ENCODE peak calls at places on chromosomes 2 and 18, in six cellular contexts. Q is IMR-90, J is neuronal stem cell, U is trophoblast cell, P is H1, I is mesenchymal stem cell. M is an unnamed sample.

GRCh38 chr2:50769416-50769815 is 262.5 kb downstream of the NRXN1 start:
- DNase-seq in I (no peak), J (no peak), Q (no peak), U (no peak), P (no peak), M (no peak)

GRCh38 chr18:34783485-34783884 is 73.4 kb downstream of the DTNA start:
- DNase-seq in P (no peak), J (no peak), I (no peak), Q (peak; percentile 68), U (no peak), M (no peak)

GRCh38 chr2:179915395-179915992 is 54.1 kb upstream of the ZNF385B start:
- DNase-seq in Q (no peak), I (peak; percentile 27), U (no peak), J (no peak), P (no peak), M (no peak)

GRCh38 chr18:48142994-48143393 is 212.5 kb upstream of the SMAD2 start:
- DNase-seq in P (no peak), Q (no peak), J (no peak), U (no peak), I (no peak), M (no peak)

GRCh38 chr2:16620590-16620989 is 45.0 kb downstream of the CYRIA start:
- DNase-seq in Q (no peak), I (no peak), P (no peak), U (peak; percentile 97), J (no peak), M (no peak)

GRCh38 chr2:158598856-158599517 is 142.2 kb downstream of the PKP4 start:
- DNase-seq in Q (peak; percentile 20), U (peak; percentile 53), J (no peak), I (peak; percentile 22), P (no peak), M (no peak)

GRCh38 chr2:38505779-38506178 is 96.9 kb downstream of the HNRNPLL start:
- DNase-seq in P (no peak), U (no peak), J (no peak), I (peak; percentile 75), Q (peak; percentile 87), M (no peak)

GRCh38 chr18:53752968-53753367 is 471.5 kb downstream of the MBD2 start:
- DNase-seq in J (no peak), P (no peak), U (no peak), Q (no peak), I (no peak), M (no peak)

GRCh38 chr2:240249423-240250149 is 109.1 kb upstream of the OTOS start:
- DNase-seq in P (no peak), Q (no peak), U (peak; percentile 96), J (no peak), I (no peak), M (peak; percentile 29)

GRCh38 chr18:6683112-6683876 is 46.2 kb upstream of the ARHGAP28 start:
- DNase-seq in J (no peak), Q (no peak), U (peak; percentile 78), P (peak; percentile 62), I (no peak), M (peak; percentile 77)

GRCh38 chr2:218658671-218659257 is 659 bp downstream of the ZNF142 start:
- DNase-seq in U (peak; percentile 55), J (peak; percentile 31), P (peak; percentile 72), I (peak; percentile 63), Q (peak; percentile 38), M (peak; percentile 75)

GRCh38 chr2:137969418-137969765 is 5.1 kb downstream of the HNMT start:
- DNase-seq in Q (peak; percentile 95), P (no peak), U (no peak), J (no peak), I (peak; percentile 43), M (no peak)

GRCh38 chr18:26931659-26932058 is 66.2 kb upstream of the AQP4 start:
- DNase-seq in P (no peak), J (no peak), Q (no peak), U (no peak), I (no peak), M (no peak)

GRCh38 chr18:65983750-65984149 is 232.9 kb downstream of the CDH7 start:
- DNase-seq in J (no peak), P (no peak), Q (no peak), I (peak; percentile 0), U (no peak), M (no peak)

GRCh38 chr2:172461591-172462392 is 34.4 kb downstream of the ITGA6 start:
- DNase-seq in J (peak; percentile 53), Q (peak; percentile 34), I (peak; percentile 52), U (peak; percentile 42), P (peak; percentile 90), M (peak; percentile 85)

GRCh38 chr2:24792874-24793751 is at the start of the genes CENPO and PTRHD1:
- DNase-seq in U (peak; percentile 97), Q (peak; percentile 96), P (peak; percentile 94), I (peak; percentile 98), J (peak; percentile 96), M (peak; percentile 97)

GRCh38 chr18:68397241-68398035 is 317.5 kb downstream of the TMX3 start:
- DNase-seq in J (no peak), I (no peak), U (no peak), P (no peak), Q (peak; percentile 17), M (no peak)

GRCh38 chr2:133264951-133265949 is 303.0 kb downstream of the NCKAP5 start:
- DNase-seq in Q (no peak), I (no peak), U (no peak), P (peak; percentile 68), J (peak; percentile 35), M (peak; percentile 64)

GRCh38 chr2:33195891-33196290 is 249.1 kb downstream of the LTBP1 start:
- DNase-seq in P (no peak), Q (no peak), J (no peak), U (no peak), I (no peak), M (no peak)

GRCh38 chr2:63594622-63595021 is 5.9 kb downstream of the MDH1 start:
- DNase-seq in Q (no peak), J (no peak), U (no peak), P (no peak), I (no peak), M (no peak)

GRCh38 chr2:109143214-109144187 is 14.5 kb downstream of the SH3RF3 start:
- DNase-seq in I (no peak), U (no peak), J (no peak), Q (peak; percentile 47), P (no peak), M (no peak)

GRCh38 chr2:1509271-1509995 is 96.2 kb downstream of the TPO start:
- DNase-seq in I (no peak), P (no peak), Q (no peak), U (no peak), J (no peak), M (no peak)

GRCh38 chr2:197184959-197185586 is 125.5 kb downstream of the ANKRD44 start:
- DNase-seq in Q (peak; percentile 29), P (no peak), I (no peak), U (no peak), J (peak; percentile 30), M (no peak)

GRCh38 chr2:240636563-240637115 is 11.4 kb downstream of the GPR35 start:
- DNase-seq in I (no peak), P (no peak), U (no peak), J (no peak), Q (no peak), M (no peak)

GRCh38 chr18:7170292-7170691 is 52.7 kb upstream of the LAMA1 start:
- DNase-seq in U (no peak), J (no peak), I (no peak), P (no peak), Q (no peak), M (no peak)

GRCh38 chr2:105114551-105114950 is 76.7 kb downstream of the MRPS9 start:
- DNase-seq in Q (peak; percentile 74), P (no peak), I (peak; percentile 71), U (no peak), J (peak; percentile 45), M (no peak)

GRCh38 chr18:58694720-58695468 is 23.6 kb downstream of the MALT1 start:
- DNase-seq in I (no peak), P (no peak), Q (no peak), J (no peak), U (no peak), M (no peak)

GRCh38 chr2:23925702-23926288 is 1.1 kb downstream of the ATAD2B start:
- DNase-seq in U (peak; percentile 37), P (no peak), Q (peak; percentile 68), J (peak; percentile 37), I (peak; percentile 78), M (no peak)

GRCh38 chr18:67385455-67385854 is 131.1 kb downstream of the DSEL start:
- DNase-seq in P (no peak), J (no peak), Q (peak; percentile 47), I (peak; percentile 88), U (peak; percentile 17), M (no peak)

GRCh38 chr2:168064011-168064998 is 183.1 kb downstream of the STK39 start:
- DNase-seq in I (no peak), Q (no peak), J (no peak), P (no peak), U (no peak), M (no peak)

GRCh38 chr2:82795446-82795845 is 1663.6 kb downstream of the SUCLG1 start:
- DNase-seq in J (no peak), I (peak; percentile 26), P (no peak), Q (peak; percentile 12), U (no peak), M (no peak)

GRCh38 chr2:203327582-203327917 is 644 bp upstream of the ABI2 start:
- DNase-seq in J (no peak), Q (no peak), I (no peak), U (no peak), P (no peak), M (no peak)
- H3K18ac ChIP-seq in J (peak overlapping the region; percentile 89), Q (peak overlapping the region; percentile 39), I (no peak overlapping the region), U (peak overlapping the region; percentile 74), P (peak overlapping the region; percentile 99), M (peak overlapping the region; percentile 97)

GRCh38 chr2:11616851-11617415 is 53.1 kb downstream of the NTSR2 start:
- DNase-seq in Q (no peak), I (no peak), J (no peak), U (no peak), P (no peak), M (no peak)
- H3K9me3 ChIP-seq in Q (no peaks in the 10 kb centered on the region), I (no peaks in the 10 kb centered on the region), J (no peaks in the 10 kb centered on the region), U (no peaks in the 10 kb centered on the region), P (no peaks in the 10 kb centered on the region), M (no peaks in the 10 kb centered on the region)

GRCh38 chr2:165436559-165436958 is 32.9 kb upstream of the CSRNP3 start:
- DNase-seq in J (no peak), U (no peak), P (no peak), Q (no peak), I (no peak), M (no peak)
- H3K18ac ChIP-seq in J (no peak overlapping the region), U (no peak overlapping the region), P (peak overlapping the region; percentile 3), Q (no peak overlapping the region), I (no peak overlapping the region), M (no peak overlapping the region)

GRCh38 chr2:13543550-13543949 is 826.8 kb downstream of the TRIB2 start:
- DNase-seq in U (no peak), I (no peak), P (no peak), Q (no peak), J (no peak), M (no peak)

GRCh38 chr2:13546131-13546530 is 829.4 kb downstream of the TRIB2 start:
- DNase-seq in U (no peak), I (no peak), J (no peak), P (no peak), Q (no peak), M (no peak)

GRCh38 chr2:13545320-13545719 is 828.6 kb downstream of the TRIB2 start:
- DNase-seq in P (no peak), Q (no peak), U (peak; percentile 56), I (no peak), J (no peak), M (no peak)

GRCh38 chr2:13542061-13542460 is 825.3 kb downstream of the TRIB2 start:
- DNase-seq in J (no peak), U (no peak), P (no peak), Q (no peak), I (no peak), M (no peak)

GRCh38 chr2:13542642-13543041 is 825.9 kb downstream of the TRIB2 start:
- DNase-seq in I (no peak), P (no peak), J (no peak), U (no peak), Q (no peak), M (no peak)
- H3K9me3 ChIP-seq in I (no peaks in the 10 kb centered on the region), P (peaks cover 5% of the 10 kb centered on the region), J (no peaks in the 10 kb centered on the region), U (no peaks in the 10 kb centered on the region), Q (peaks cover 4% of the 10 kb centered on the region), M (no peaks in the 10 kb centered on the region)